ENCODE peak calls at places on chromosomes 5 and 9, in nine cellular contexts. A, R, U, O, S, M, I, F and X are unnamed samples.

GRCh38 chr5:154312571-154312970 is 122.0 kb downstream of the GALNT10 start:
- DNase-seq in A (no peak), R (no peak), U (no peak), O (no peak), S (no peak), M (no peak), I (no peak), F (no peak), X (no peak)

GRCh38 chr9:92590386-92590785 is 54.6 kb upstream of the ECM2 start:
- DNase-seq in A (no peak), R (no peak), U (no peak), O (no peak), S (peak), M (no peak), I (no peak), F (no peak), X (no peak)

GRCh38 chr5:126003309-126003708 is 419.9 kb upstream of the GRAMD2B start:
- DNase-seq in A (no peak), R (no peak), U (no peak), O (no peak), S (no peak), M (no peak), I (no peak), F (no peak), X (no peak)

GRCh38 chr5:163861670-163862069 is 356.3 kb downstream of the MAT2B start:
- DNase-seq in A (no peak), R (no peak), U (peak), O (no peak), S (no peak), M (no peak), I (no peak), F (no peak), X (no peak)

GRCh38 chr5:50365615-50366251 is 75.4 kb downstream of the EMB start:
- DNase-seq in A (no peak), R (no peak), U (no peak), O (no peak), S (no peak), M (no peak), I (no peak), F (no peak), X (no peak)

GRCh38 chr9:130535818-130536521 is 43.4 kb upstream of the FUBP3 start:
- DNase-seq in A (peak), R (no peak), U (no peak), O (no peak), S (no peak), M (peak), I (peak), F (no peak), X (no peak)

GRCh38 chr5:37437716-37438115 is 58.6 kb downstream of the WDR70 start:
- DNase-seq in A (no peak), R (no peak), U (no peak), O (no peak), S (no peak), M (no peak), I (no peak), F (no peak), X (no peak)

GRCh38 chr9:126986506-126986951 is 71.9 kb downstream of the RALGPS1 start:
- DNase-seq in A (no peak), R (no peak), U (no peak), O (no peak), S (no peak), M (no peak), I (no peak), F (peak), X (no peak)

GRCh38 chr9:8816361-8816760 is 1016.8 kb upstream of the DMAC1 start:
- DNase-seq in A (peak), R (no peak), U (no peak), O (no peak), S (no peak), M (no peak), I (no peak), F (no peak), X (no peak)

GRCh38 chr5:33401482-33402390 is 39.0 kb upstream of the TARS1 start:
- DNase-seq in A (no peak), R (no peak), U (peak), O (no peak), S (no peak), M (peak), I (no peak), F (no peak), X (no peak)

GRCh38 chr9:135500525-135501260 is at the start of gene MRPS2:
- DNase-seq in A (peak), R (peak), U (no peak), O (peak), S (peak), M (peak), I (peak), F (peak), X (peak)

GRCh38 chr5:143913008-143913752 is 101.2 kb downstream of the HMHB1 start:
- DNase-seq in A (no peak), R (no peak), U (no peak), O (no peak), S (no peak), M (peak), I (no peak), F (no peak), X (no peak)

GRCh38 chr5:172878585-172879433 is 44.8 kb downstream of the ERGIC1 start:
- DNase-seq in A (no peak), R (no peak), U (peak), O (no peak), S (no peak), M (peak), I (no peak), F (no peak), X (no peak)

GRCh38 chr9:98365227-98365669 is 109.8 kb upstream of the TBC1D2 start:
- DNase-seq in A (no peak), R (no peak), U (peak), O (no peak), S (no peak), M (peak), I (no peak), F (no peak), X (no peak)

GRCh38 chr5:89988129-89988528 is 421.4 kb downstream of the CETN3 start:
- DNase-seq in A (no peak), R (no peak), U (no peak), O (no peak), S (no peak), M (no peak), I (no peak), F (no peak), X (no peak)

GRCh38 chr9:95516736-95517558 is at the start of gene PTCH1:
- DNase-seq in A (peak), R (peak), U (no peak), O (peak), S (peak), M (no peak), I (no peak), F (peak), X (no peak)

GRCh38 chr9:134419684-134420076 is 93.4 kb downstream of the RXRA start:
- DNase-seq in A (no peak), R (no peak), U (no peak), O (no peak), S (no peak), M (no peak), I (peak), F (no peak), X (no peak)